ENCODE peak calls at places on chromosomes 7 and 10, in nine cellular contexts. One of them, this sample, is unnamed.

GRCh38 chr7:123367508-123368122 is 166.8 kb downstream of the IQUB start:
- DNase-seq in PC-3: peak
- DNase-seq in OCI-LY7: peak
- DNase-seq in neural progenitor cell: peak
- DNase-seq in cardiac muscle cell: peak
- DNase-seq in brain microvascular endothelial cell: peak
- DNase-seq in CD4-positive, alpha-beta T cell: no peak
- DNase-seq in fibroblast of lung: peak
- DNase-seq in suprapubic skin: no peak
- DNase-seq in this sample: no peak

GRCh38 chr7:4667776-4668509 is 14.2 kb upstream of the FOXK1 start:
- DNase-seq in neural progenitor cell: no peak
- DNase-seq in OCI-LY7: no peak
- DNase-seq in brain microvascular endothelial cell: peak
- DNase-seq in suprapubic skin: no peak
- DNase-seq in cardiac muscle cell: peak
- DNase-seq in CD4-positive, alpha-beta T cell: no peak
- DNase-seq in PC-3: no peak
- DNase-seq in fibroblast of lung: peak
- DNase-seq in this sample: no peak

GRCh38 chr7:129778770-129779601 is 167.5 kb downstream of the NRF1 start:
- DNase-seq in OCI-LY7: no peak
- DNase-seq in CD4-positive, alpha-beta T cell: no peak
- DNase-seq in suprapubic skin: peak
- DNase-seq in fibroblast of lung: no peak
- DNase-seq in brain microvascular endothelial cell: no peak
- DNase-seq in neural progenitor cell: peak
- DNase-seq in cardiac muscle cell: no peak
- DNase-seq in PC-3: peak
- DNase-seq in this sample: no peak

GRCh38 chr10:77507313-77507712 is 130.3 kb downstream of the KCNMA1 start:
- DNase-seq in suprapubic skin: no peak
- DNase-seq in fibroblast of lung: no peak
- DNase-seq in cardiac muscle cell: no peak
- DNase-seq in CD4-positive, alpha-beta T cell: no peak
- DNase-seq in OCI-LY7: no peak
- DNase-seq in PC-3: peak
- DNase-seq in brain microvascular endothelial cell: no peak
- DNase-seq in neural progenitor cell: no peak
- DNase-seq in this sample: no peak

GRCh38 chr7:122919643-122920181 is 33.5 kb upstream of the CADPS2 start:
- DNase-seq in CD4-positive, alpha-beta T cell: no peak
- DNase-seq in PC-3: peak
- DNase-seq in brain microvascular endothelial cell: no peak
- DNase-seq in suprapubic skin: no peak
- DNase-seq in OCI-LY7: no peak
- DNase-seq in fibroblast of lung: no peak
- DNase-seq in cardiac muscle cell: no peak
- DNase-seq in neural progenitor cell: no peak
- DNase-seq in this sample: no peak

GRCh38 chr7:44791278-44792219 is 4.9 kb upstream of the PPIA start:
- DNase-seq in neural progenitor cell: no peak
- DNase-seq in OCI-LY7: no peak
- DNase-seq in fibroblast of lung: peak
- DNase-seq in cardiac muscle cell: peak
- DNase-seq in suprapubic skin: no peak
- DNase-seq in PC-3: no peak
- DNase-seq in CD4-positive, alpha-beta T cell: no peak
- DNase-seq in brain microvascular endothelial cell: peak
- DNase-seq in this sample: no peak

GRCh38 chr7:47664650-47665049 is 82.7 kb upstream of the TNS3 start:
- DNase-seq in cardiac muscle cell: no peak
- DNase-seq in fibroblast of lung: no peak
- DNase-seq in CD4-positive, alpha-beta T cell: no peak
- DNase-seq in brain microvascular endothelial cell: no peak
- DNase-seq in suprapubic skin: no peak
- DNase-seq in OCI-LY7: no peak
- DNase-seq in PC-3: no peak
- DNase-seq in neural progenitor cell: no peak
- DNase-seq in this sample: no peak

GRCh38 chr7:21469894-21470293 is 42.0 kb downstream of the SP4 start:
- DNase-seq in CD4-positive, alpha-beta T cell: no peak
- DNase-seq in fibroblast of lung: no peak
- DNase-seq in cardiac muscle cell: no peak
- DNase-seq in OCI-LY7: no peak
- DNase-seq in brain microvascular endothelial cell: no peak
- DNase-seq in PC-3: no peak
- DNase-seq in suprapubic skin: no peak
- DNase-seq in neural progenitor cell: no peak
- DNase-seq in this sample: no peak

GRCh38 chr10:129332476-129332875 is 134.6 kb upstream of the MGMT start:
- DNase-seq in PC-3: peak
- DNase-seq in brain microvascular endothelial cell: no peak
- DNase-seq in suprapubic skin: no peak
- DNase-seq in CD4-positive, alpha-beta T cell: no peak
- DNase-seq in fibroblast of lung: peak
- DNase-seq in OCI-LY7: peak
- DNase-seq in cardiac muscle cell: peak
- DNase-seq in neural progenitor cell: peak
- DNase-seq in this sample: no peak

GRCh38 chr10:124158592-124158991 is 65.2 kb upstream of the CHST15 start:
- DNase-seq in brain microvascular endothelial cell: no peak
- DNase-seq in cardiac muscle cell: no peak
- DNase-seq in suprapubic skin: no peak
- DNase-seq in CD4-positive, alpha-beta T cell: no peak
- DNase-seq in OCI-LY7: no peak
- DNase-seq in PC-3: no peak
- DNase-seq in fibroblast of lung: no peak
- DNase-seq in neural progenitor cell: no peak
- DNase-seq in this sample: peak

GRCh38 chr10:5861269-5862031 is 28.2 kb downstream of the ANKRD16 start:
- DNase-seq in PC-3: peak
- DNase-seq in CD4-positive, alpha-beta T cell: no peak
- DNase-seq in OCI-LY7: no peak
- DNase-seq in suprapubic skin: no peak
- DNase-seq in brain microvascular endothelial cell: peak
- DNase-seq in fibroblast of lung: peak
- DNase-seq in neural progenitor cell: no peak
- DNase-seq in cardiac muscle cell: peak
- DNase-seq in this sample: no peak

GRCh38 chr10:992523-993340 is 4.5 kb downstream of the GTPBP4 start:
- DNase-seq in OCI-LY7: no peak
- DNase-seq in PC-3: no peak
- DNase-seq in CD4-positive, alpha-beta T cell: no peak
- DNase-seq in suprapubic skin: no peak
- DNase-seq in cardiac muscle cell: no peak
- DNase-seq in neural progenitor cell: no peak
- DNase-seq in brain microvascular endothelial cell: no peak
- DNase-seq in fibroblast of lung: no peak
- DNase-seq in this sample: no peak

GRCh38 chr7:135362871-135363270 is 129.2 kb downstream of the STRA8 start:
- DNase-seq in neural progenitor cell: peak
- DNase-seq in suprapubic skin: no peak
- DNase-seq in PC-3: no peak
- DNase-seq in brain microvascular endothelial cell: no peak
- DNase-seq in cardiac muscle cell: no peak
- DNase-seq in OCI-LY7: no peak
- DNase-seq in fibroblast of lung: no peak
- DNase-seq in CD4-positive, alpha-beta T cell: no peak
- DNase-seq in this sample: no peak

GRCh38 chr10:78507761-78508160 is 474.1 kb downstream of the RPS24 start:
- DNase-seq in fibroblast of lung: no peak
- DNase-seq in CD4-positive, alpha-beta T cell: no peak
- DNase-seq in brain microvascular endothelial cell: no peak
- DNase-seq in suprapubic skin: no peak
- DNase-seq in OCI-LY7: no peak
- DNase-seq in neural progenitor cell: peak
- DNase-seq in PC-3: no peak
- DNase-seq in cardiac muscle cell: no peak
- DNase-seq in this sample: no peak

GRCh38 chr10:119022846-119023552 is 6.5 kb upstream of the NANOS1 start:
- DNase-seq in CD4-positive, alpha-beta T cell: no peak
- DNase-seq in suprapubic skin: no peak
- DNase-seq in fibroblast of lung: peak
- DNase-seq in neural progenitor cell: no peak
- DNase-seq in OCI-LY7: no peak
- DNase-seq in cardiac muscle cell: peak
- DNase-seq in brain microvascular endothelial cell: peak
- DNase-seq in PC-3: peak
- DNase-seq in this sample: no peak

GRCh38 chr10:133326745-133327650 is 9.7 kb downstream of the CALY start:
- DNase-seq in brain microvascular endothelial cell: no peak
- DNase-seq in OCI-LY7: no peak
- DNase-seq in neural progenitor cell: no peak
- DNase-seq in suprapubic skin: no peak
- DNase-seq in CD4-positive, alpha-beta T cell: no peak
- DNase-seq in PC-3: peak
- DNase-seq in fibroblast of lung: peak
- DNase-seq in cardiac muscle cell: no peak
- DNase-seq in this sample: no peak

GRCh38 chr7:114859477-114859876 is 62.4 kb upstream of the MDFIC start:
- DNase-seq in suprapubic skin: no peak
- DNase-seq in CD4-positive, alpha-beta T cell: no peak
- DNase-seq in cardiac muscle cell: no peak
- DNase-seq in neural progenitor cell: no peak
- DNase-seq in PC-3: no peak
- DNase-seq in OCI-LY7: no peak
- DNase-seq in fibroblast of lung: no peak
- DNase-seq in brain microvascular endothelial cell: no peak
- DNase-seq in this sample: no peak

GRCh38 chr10:98920362-98920761 is 315.3 kb downstream of the HPSE2 start:
- DNase-seq in cardiac muscle cell: no peak
- DNase-seq in suprapubic skin: no peak
- DNase-seq in neural progenitor cell: no peak
- DNase-seq in fibroblast of lung: peak
- DNase-seq in brain microvascular endothelial cell: no peak
- DNase-seq in CD4-positive, alpha-beta T cell: no peak
- DNase-seq in PC-3: no peak
- DNase-seq in OCI-LY7: no peak
- DNase-seq in this sample: no peak

GRCh38 chr10:94097656-94098055 is 103.9 kb downstream of the PLCE1 start:
- DNase-seq in CD4-positive, alpha-beta T cell: no peak
- DNase-seq in neural progenitor cell: no peak
- DNase-seq in suprapubic skin: no peak
- DNase-seq in PC-3: no peak
- DNase-seq in fibroblast of lung: no peak
- DNase-seq in brain microvascular endothelial cell: peak
- DNase-seq in cardiac muscle cell: no peak
- DNase-seq in OCI-LY7: no peak
- DNase-seq in this sample: no peak

GRCh38 chr10:48416584-48417232 is 110.2 kb downstream of the MAPK8 start:
- DNase-seq in cardiac muscle cell: no peak
- DNase-seq in PC-3: no peak
- DNase-seq in CD4-positive, alpha-beta T cell: no peak
- DNase-seq in OCI-LY7: no peak
- DNase-seq in brain microvascular endothelial cell: no peak
- DNase-seq in fibroblast of lung: no peak
- DNase-seq in suprapubic skin: no peak
- DNase-seq in neural progenitor cell: no peak
- DNase-seq in this sample: no peak

GRCh38 chr7:105327201-105327600 is 61.5 kb downstream of the SRPK2 start:
- DNase-seq in PC-3: no peak
- DNase-seq in CD4-positive, alpha-beta T cell: no peak
- DNase-seq in cardiac muscle cell: no peak
- DNase-seq in OCI-LY7: no peak
- DNase-seq in suprapubic skin: no peak
- DNase-seq in brain microvascular endothelial cell: no peak
- DNase-seq in fibroblast of lung: no peak
- DNase-seq in neural progenitor cell: no peak
- DNase-seq in this sample: no peak
- H3K27ac ChIP-seq in PC-3: no peak
- H3K27ac ChIP-seq in CD4-positive, alpha-beta T cell: no peak
- H3K27ac ChIP-seq in cardiac muscle cell: no peak
- H3K27ac ChIP-seq in OCI-LY7: no peak
- H3K27ac ChIP-seq in suprapubic skin: no peak
- H3K27ac ChIP-seq in brain microvascular endothelial cell: no peak
- H3K27ac ChIP-seq in fibroblast of lung: no peak
- H3K27ac ChIP-seq in neural progenitor cell: no peak
- H3K27ac ChIP-seq in this sample: no peak

GRCh38 chr10:84329094-84329611 is 764 bp downstream of the CCSER2 start:
- DNase-seq in neural progenitor cell: peak
- DNase-seq in fibroblast of lung: peak
- DNase-seq in OCI-LY7: peak
- DNase-seq in CD4-positive, alpha-beta T cell: peak
- DNase-seq in PC-3: peak
- DNase-seq in brain microvascular endothelial cell: peak
- DNase-seq in suprapubic skin: no peak
- DNase-seq in cardiac muscle cell: peak
- DNase-seq in this sample: peak
- H3K27ac ChIP-seq in neural progenitor cell: peak
- H3K27ac ChIP-seq in fibroblast of lung: peak
- H3K27ac ChIP-seq in OCI-LY7: peak
- H3K27ac ChIP-seq in CD4-positive, alpha-beta T cell: peak
- H3K27ac ChIP-seq in PC-3: peak
- H3K27ac ChIP-seq in brain microvascular endothelial cell: peak
- H3K27ac ChIP-seq in suprapubic skin: peak
- H3K27ac ChIP-seq in cardiac muscle cell: peak
- H3K27ac ChIP-seq in this sample: peak

DNA sequence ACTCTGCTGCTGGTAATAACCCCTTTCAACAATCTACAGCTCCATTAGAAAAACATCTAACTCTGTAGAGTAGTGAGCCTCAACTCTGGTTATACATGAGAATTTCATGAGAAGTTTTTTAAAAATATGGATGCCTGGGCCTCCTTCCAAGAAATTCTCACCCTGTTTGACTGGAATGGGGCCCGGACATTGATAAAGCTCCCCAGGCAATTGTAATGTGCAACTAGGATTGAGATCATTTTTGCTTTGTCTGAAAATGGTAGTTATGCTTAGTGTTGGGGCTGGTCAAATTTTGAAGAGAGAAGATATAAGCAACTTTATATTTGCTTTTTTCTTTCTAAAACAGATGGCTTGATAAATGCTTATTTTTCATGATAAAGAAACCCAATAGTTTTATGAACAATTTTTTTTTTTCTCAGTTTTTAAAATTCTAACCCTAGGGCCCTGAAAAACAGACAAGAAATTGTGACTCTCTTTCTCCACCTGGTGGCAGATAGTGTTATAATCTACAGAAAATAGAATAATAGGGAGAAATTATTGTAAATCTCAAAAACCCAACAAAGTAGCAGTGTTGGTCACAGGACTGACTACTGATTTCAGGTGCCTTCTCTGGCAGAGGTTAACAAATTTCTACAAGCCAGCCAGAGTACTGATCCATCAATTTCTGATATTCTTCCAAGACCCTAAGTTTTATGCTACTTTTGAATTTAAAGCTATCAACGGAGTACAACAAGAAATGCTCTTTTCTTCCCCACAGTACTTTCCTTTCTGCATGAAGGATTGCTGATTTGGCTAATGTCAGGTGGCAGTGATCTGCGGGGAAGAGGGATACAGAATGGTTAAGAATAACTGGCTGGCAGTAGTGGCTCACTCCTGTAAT is 174.8 kb downstream of the DKK1 start:
- DNase-seq in brain microvascular endothelial cell: peak
- DNase-seq in suprapubic skin: no peak
- DNase-seq in CD4-positive, alpha-beta T cell: no peak
- DNase-seq in PC-3: peak
- DNase-seq in fibroblast of lung: peak
- DNase-seq in neural progenitor cell: peak
- DNase-seq in cardiac muscle cell: peak
- DNase-seq in OCI-LY7: peak
- DNase-seq in this sample: no peak
- H3K27ac ChIP-seq in brain microvascular endothelial cell: peak
- H3K27ac ChIP-seq in suprapubic skin: no peak
- H3K27ac ChIP-seq in CD4-positive, alpha-beta T cell: no peak
- H3K27ac ChIP-seq in PC-3: peak
- H3K27ac ChIP-seq in fibroblast of lung: peak
- H3K27ac ChIP-seq in neural progenitor cell: no peak
- H3K27ac ChIP-seq in cardiac muscle cell: no peak
- H3K27ac ChIP-seq in OCI-LY7: no peak
- H3K27ac ChIP-seq in this sample: no peak

GRCh38 chr10:73868655-73869195 is 5.6 kb downstream of the CAMK2G start:
- DNase-seq in neural progenitor cell: no peak
- DNase-seq in cardiac muscle cell: no peak
- DNase-seq in suprapubic skin: no peak
- DNase-seq in PC-3: no peak
- DNase-seq in OCI-LY7: no peak
- DNase-seq in brain microvascular endothelial cell: no peak
- DNase-seq in fibroblast of lung: no peak
- DNase-seq in CD4-positive, alpha-beta T cell: no peak
- DNase-seq in this sample: no peak
- H3K27ac ChIP-seq in neural progenitor cell: no peak
- H3K27ac ChIP-seq in cardiac muscle cell: no peak
- H3K27ac ChIP-seq in suprapubic skin: no peak
- H3K27ac ChIP-seq in PC-3: no peak
- H3K27ac ChIP-seq in OCI-LY7: no peak
- H3K27ac ChIP-seq in brain microvascular endothelial cell: no peak
- H3K27ac ChIP-seq in fibroblast of lung: no peak
- H3K27ac ChIP-seq in CD4-positive, alpha-beta T cell: no peak
- H3K27ac ChIP-seq in this sample: peak

This sample was measured in transverse colon.